ENCODE peak calls at places on chromosomes 1 and 21, in six cellular contexts. G is K562, I is HepG2, E is H1, M is GM12891, V is SK-N-SH. D is an unnamed sample.

GRCh38 chr21:14850394-14850793 is 214.4 kb downstream of the NRIP1 start:
- DNase-seq in V (no peak), E (no peak), G (no peak), I (no peak), M (no peak), D (no peak)

GRCh38 chr1:88327391-88328267 is 356.4 kb upstream of the PKN2 start:
- DNase-seq in G (no peak), M (no peak), I (peak; percentile 64), E (peak; percentile 9), V (no peak), D (no peak)

GRCh38 chr1:92485374-92486250 is 1.1 kb downstream of the GFI1 start:
- DNase-seq in E (no peak), V (peak; percentile 54), G (peak; percentile 65), M (peak; percentile 58), I (peak; percentile 49), D (peak; percentile 52)

GRCh38 chr1:156923565-156924477 is 3.4 kb downstream of the LRRC71 start:
- DNase-seq in E (no peak), G (peak; percentile 54), M (no peak), I (no peak), V (no peak), D (no peak)

GRCh38 chr1:66606359-66607142 is 72.6 kb downstream of the SGIP1 start:
- DNase-seq in M (no peak), I (no peak), E (no peak), V (no peak), G (no peak), D (no peak)

GRCh38 chr1:218705391-218705790 is 360.3 kb downstream of the TGFB2 start:
- DNase-seq in M (no peak), G (no peak), E (no peak), V (no peak), I (no peak), D (no peak)

GRCh38 chr1:228938248-228938891 is 203.1 kb downstream of the RHOU start:
- DNase-seq in E (no peak), I (peak; percentile 68), G (no peak), V (no peak), M (no peak), D (no peak)

GRCh38 chr1:110152133-110152785 is 2.0 kb downstream of the SLC6A17 start:
- DNase-seq in V (no peak), E (no peak), M (no peak), G (no peak), I (peak; percentile 1), D (no peak)

GRCh38 chr1:78073441-78073840 is 27.7 kb downstream of the GIPC2 start:
- DNase-seq in M (no peak), E (no peak), G (no peak), I (no peak), V (no peak), D (no peak)

GRCh38 chr1:208652300-208653160 is 408.3 kb upstream of the PLXNA2 start:
- DNase-seq in M (peak; percentile 35), I (peak; percentile 23), E (peak; percentile 25), G (peak; percentile 51), V (peak; percentile 80), D (peak; percentile 18)

GRCh38 chr1:95451054-95451453 is 217.0 kb downstream of the RWDD3 start:
- DNase-seq in M (no peak), V (no peak), G (no peak), E (no peak), I (peak; percentile 32), D (no peak)

GRCh38 chr1:94258873-94259331 is 21.5 kb upstream of the ARHGAP29 start:
- DNase-seq in I (peak; percentile 52), E (no peak), M (no peak), G (no peak), V (peak; percentile 31), D (no peak)

GRCh38 chr1:39046811-39047210 is 20.7 kb downstream of the NDUFS5 start:
- DNase-seq in M (no peak), V (no peak), G (no peak), E (no peak), I (no peak), D (no peak)

GRCh38 chr1:214296860-214297699 is 16.1 kb downstream of the SMYD2 start:
- DNase-seq in I (no peak), E (no peak), M (no peak), V (no peak), G (no peak), D (no peak)

GRCh38 chr1:27152004-27152828 is 2.7 kb downstream of the SLC9A1 start:
- DNase-seq in M (no peak), G (no peak), V (peak; percentile 44), I (no peak), E (no peak), D (no peak)

GRCh38 chr1:156865865-156866678 is 5.4 kb downstream of the NTRK1 start:
- DNase-seq in M (no peak), V (no peak), G (peak; percentile 65), E (no peak), I (no peak), D (no peak)

GRCh38 chr1:67274623-67275325 is 32.9 kb upstream of the IL12RB2 start:
- DNase-seq in V (no peak), G (no peak), I (no peak), M (no peak), E (no peak), D (no peak)

GRCh38 chr1:232335751-232336274 is 294.1 kb downstream of the SIPA1L2 start:
- DNase-seq in G (no peak), M (no peak), E (no peak), V (no peak), I (no peak), D (no peak)

GRCh38 chr1:20291621-20292020 is 946 bp downstream of the VWA5B1 start:
- DNase-seq in G (no peak), E (no peak), V (no peak), M (no peak), I (no peak), D (no peak)

GRCh38 chr1:83545450-83545849 is 453.5 kb downstream of the TTLL7 start:
- DNase-seq in M (no peak), G (no peak), I (no peak), V (no peak), E (no peak), D (no peak)

GRCh38 chr1:85659174-85659573 is 49.1 kb downstream of the ZNHIT6 start:
- DNase-seq in M (no peak), G (no peak), E (no peak), V (no peak), I (no peak), D (no peak)
- TF ChIP-seq POLR2AphosphoS5 in M (no peak), G (no peak), E (no peak), V (no peak), I (no peak), D (no peak)

GRCh38 chr1:36134805-36135339 is 9.8 kb upstream of the COL8A2 start:
- DNase-seq in G (peak; percentile 90), V (peak; percentile 86), I (peak; percentile 52), E (no peak), M (no peak), D (peak; percentile 61)
- TF ChIP-seq TAF1 in G (no peak), V (no peak), I (no peak), E (no peak), M (no peak), D (no peak)

DNA sequence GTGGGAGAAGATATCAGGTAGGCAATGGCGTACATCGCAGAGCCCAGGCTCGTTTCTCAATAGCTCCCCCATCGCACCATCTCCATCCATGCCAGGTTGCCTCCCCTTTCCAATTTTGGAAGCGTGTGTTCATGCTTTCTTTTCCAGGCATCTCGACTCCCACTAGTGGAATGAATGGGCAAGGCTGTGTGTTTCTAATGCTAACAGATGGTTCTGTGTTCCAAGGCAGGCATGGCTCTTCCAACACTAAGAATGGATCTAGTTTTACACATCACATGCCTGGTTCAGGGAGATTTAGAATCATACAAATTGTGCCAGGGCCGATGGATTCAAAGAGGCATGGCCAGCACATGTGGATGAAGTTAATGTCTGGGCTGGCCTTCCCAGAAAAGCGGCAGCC is 438.6 kb downstream of the PRDM2 start:
- DNase-seq in G (no peak), I (no peak), M (no peak), E (no peak), V (no peak), D (no peak)
- TF ChIP-seq POLR2AphosphoS5 in G (no peak), I (no peak), M (no peak), E (no peak), V (no peak), D (no peak)

DNA sequence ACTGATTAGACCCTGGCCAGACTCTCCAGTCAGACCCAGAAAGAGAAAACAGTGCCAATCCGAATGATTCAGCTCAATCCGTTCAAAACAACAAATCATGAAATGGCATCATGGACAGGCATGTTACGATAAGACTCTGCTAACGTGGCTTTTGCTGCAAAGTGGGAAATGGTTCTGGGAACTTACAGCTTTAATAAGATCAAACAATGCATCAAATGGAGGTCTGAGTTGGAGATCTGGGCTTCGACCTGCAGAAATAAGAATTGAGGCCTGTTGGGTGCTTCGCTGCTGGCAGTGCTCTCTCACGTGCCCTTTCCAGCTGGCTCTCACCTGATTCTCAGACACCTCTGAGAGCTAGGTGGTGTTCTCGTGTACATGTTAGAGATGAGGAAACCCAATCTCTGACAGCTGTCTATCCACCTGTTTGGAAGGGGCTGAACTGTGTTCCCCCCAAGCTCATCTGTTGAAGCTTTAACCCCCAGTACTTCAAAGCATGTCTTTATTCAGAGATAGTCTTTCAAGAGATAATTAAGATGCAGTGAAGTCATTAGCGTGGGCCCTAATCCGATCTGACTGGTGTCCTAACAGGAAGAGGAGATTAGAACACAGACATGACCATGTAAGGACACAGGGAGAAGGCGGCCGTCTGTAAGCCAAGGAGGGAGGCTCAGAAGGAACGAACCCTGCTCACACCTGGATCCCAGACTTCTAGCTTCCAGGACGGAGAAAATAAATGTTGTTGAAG is 45.5 kb upstream of the ETS2 start:
- DNase-seq in M (no peak), E (no peak), V (no peak), G (no peak), I (no peak), D (no peak)
- TF ChIP-seq TAF1 in M (no peak), E (no peak), V (no peak), G (no peak), I (no peak), D (no peak)

GRCh38 chr21:44704636-44705001 is 6.8 kb downstream of the TSPEAR start:
- DNase-seq in E (no peak), I (no peak), G (no peak), M (no peak), V (peak; percentile 15), D (no peak)
- TF ChIP-seq POLR2AphosphoS5 in E (no peak), I (no peak), G (no peak), M (no peak), V (no peak), D (no peak)

GRCh38 chr1:206826409-206826808 is 39.0 kb upstream of the IL20 start:
- DNase-seq in E (no peak), V (no peak), G (no peak), M (no peak), I (no peak), D (no peak)
- TF ChIP-seq TAF1 in E (no peak), V (no peak), G (no peak), M (no peak), I (no peak), D (no peak)

GRCh38 chr1:202046227-202046626 is 35.8 kb downstream of the ELF3 start:
- DNase-seq in E (no peak), V (no peak), M (no peak), I (no peak), G (no peak), D (no peak)

GRCh38 chr1:202047977-202048376 is 37.6 kb downstream of the ELF3 start:
- DNase-seq in V (no peak), M (no peak), E (no peak), I (peak; percentile 47), G (peak; percentile 8), D (no peak)

GRCh38 chr1:202046748-202047708 is 36.6 kb downstream of the ELF3 start:
- DNase-seq in I (peak; percentile 63), V (no peak), E (no peak), M (no peak), G (peak; percentile 9), D (no peak)

GRCh38 chr1:202045699-202046098 is 35.3 kb downstream of the ELF3 start:
- DNase-seq in G (peak; percentile 8), V (no peak), E (no peak), I (no peak), M (no peak), D (no peak)

GRCh38 chr1:202049129-202049528 is 38.7 kb downstream of the ELF3 start:
- DNase-seq in V (no peak), G (peak; percentile 8), I (no peak), E (no peak), M (no peak), D (no peak)
- TF ChIP-seq POLR2AphosphoS5 in V (no peak), G (no peak), I (no peak), E (no peak), M (no peak), D (no peak)